ENCODE peak calls at places on chromosomes 7 and 10, in four cellular contexts. K, W, R and O are unnamed samples.

GRCh38 chr10:480928-481551 is 208.4 kb downstream of the DIP2C start:
- DNase-seq in K (no peak), W (no peak), R (no peak), O (no peak)

GRCh38 chr7:82472966-82473365 is 29.4 kb upstream of the CACNA2D1 start:
- DNase-seq in K (no peak), W (no peak), R (no peak), O (no peak)

GRCh38 chr7:156816943-156817572 is 75.9 kb downstream of the LMBR1 start:
- DNase-seq in K (no peak), W (no peak), R (no peak), O (no peak)

GRCh38 chr10:131212763-131213325 is 98.7 kb downstream of the TCERG1L start:
- DNase-seq in K (no peak), W (no peak), R (no peak), O (no peak)

GRCh38 chr7:24982917-24983316 is 2.9 kb upstream of the OSBPL3 start:
- DNase-seq in K (no peak), W (no peak), R (no peak), O (no peak)

GRCh38 chr7:24069751-24070150 is 214.2 kb upstream of the NPY start:
- DNase-seq in K (no peak), W (no peak), R (no peak), O (no peak)

GRCh38 chr10:117005454-117006055 is 568 bp upstream of the SHTN1 start:
- DNase-seq in K (no peak), W (peak), R (no peak), O (no peak)

GRCh38 chr10:61961278-61961677 is 59.8 kb downstream of the ARID5B start:
- DNase-seq in K (peak), W (no peak), R (peak), O (no peak)

GRCh38 chr10:21080246-21080645 is 183.1 kb upstream of the NEBL start:
- DNase-seq in K (no peak), W (no peak), R (no peak), O (no peak)

GRCh38 chr10:59965899-59966650 is 59.7 kb upstream of the CCDC6 start:
- DNase-seq in K (no peak), W (no peak), R (no peak), O (no peak)

GRCh38 chr7:23353172-23353571 is 54.0 kb downstream of the MALSU1 start:
- DNase-seq in K (no peak), W (no peak), R (peak), O (no peak)

GRCh38 chr10:89458289-89458688 is 43.9 kb downstream of the IFIT5 start:
- DNase-seq in K (no peak), W (no peak), R (no peak), O (no peak)

GRCh38 chr7:127713758-127714157 is 61.8 kb downstream of the SND1 start:
- DNase-seq in K (no peak), W (no peak), R (no peak), O (no peak)

GRCh38 chr10:43846187-43846680 is 197.6 kb upstream of the ZNF32 start:
- DNase-seq in K (no peak), W (no peak), R (peak), O (peak)

GRCh38 chr10:125093199-125093841 is 67.0 kb downstream of the CTBP2 start:
- DNase-seq in K (no peak), W (no peak), R (no peak), O (no peak)

GRCh38 chr7:140239653-140239935 is 62.8 kb upstream of the KDM7A start:
- DNase-seq in K (no peak), W (no peak), R (no peak), O (no peak)

GRCh38 chr7:93717217-93717900 is 142.8 kb upstream of the CALCR start:
- DNase-seq in K (no peak), W (no peak), R (no peak), O (no peak)

GRCh38 chr7:101395376-101395775 is 32.7 kb downstream of the COL26A1 start:
- DNase-seq in K (no peak), W (no peak), R (no peak), O (no peak)

GRCh38 chr10:116385311-116385710 is 42.3 kb upstream of the PNLIPRP3 start:
- DNase-seq in K (no peak), W (no peak), R (no peak), O (no peak)

GRCh38 chr10:130039141-130039540 is 71.5 kb downstream of the C10orf143 start:
- DNase-seq in K (no peak), W (no peak), R (no peak), O (no peak)

GRCh38 chr7:95476072-95476845 is 9.5 kb upstream of the ASB4 start:
- DNase-seq in K (no peak), W (no peak), R (no peak), O (no peak)

GRCh38 chr7:54810401-54810800 is 51.4 kb upstream of the SEC61G start:
- DNase-seq in K (no peak), W (no peak), R (no peak), O (no peak)

GRCh38 chr7:32679192-32679591 is 183.9 kb downstream of the AVL9 start:
- DNase-seq in K (no peak), W (no peak), R (no peak), O (no peak)

GRCh38 chr7:129670636-129671035 is 59.1 kb downstream of the NRF1 start:
- DNase-seq in K (no peak), W (peak), R (no peak), O (no peak)

GRCh38 chr7:148699024-148699771 is 495 bp downstream of the CUL1 start:
- DNase-seq in K (peak), W (peak), R (no peak), O (no peak)

DNA sequence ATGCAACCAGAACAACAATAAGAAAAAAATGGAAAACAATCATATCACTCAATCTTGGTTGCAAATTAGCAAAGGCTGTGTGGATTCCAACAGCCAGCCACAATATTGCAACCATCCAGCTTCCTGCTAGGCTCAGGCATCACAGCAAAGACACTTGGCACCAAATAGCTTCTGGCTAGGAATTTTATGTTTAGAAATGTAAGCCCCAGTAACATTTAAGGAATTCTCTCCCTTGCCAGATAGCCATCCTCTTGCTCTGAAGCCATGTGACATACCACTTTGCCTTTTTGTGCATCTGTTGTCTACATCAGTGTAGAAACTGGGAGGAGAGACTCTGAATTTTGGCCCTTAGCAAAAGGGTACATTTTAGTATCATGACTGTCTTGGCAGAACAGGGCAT is 22.2 kb downstream of the MKX start:
- DNase-seq in K (no peak), W (no peak), R (no peak), O (no peak)
- TF ChIP-seq SPI1 in K (no peak), W (no peak), R (no peak), O (no peak)

DNA sequence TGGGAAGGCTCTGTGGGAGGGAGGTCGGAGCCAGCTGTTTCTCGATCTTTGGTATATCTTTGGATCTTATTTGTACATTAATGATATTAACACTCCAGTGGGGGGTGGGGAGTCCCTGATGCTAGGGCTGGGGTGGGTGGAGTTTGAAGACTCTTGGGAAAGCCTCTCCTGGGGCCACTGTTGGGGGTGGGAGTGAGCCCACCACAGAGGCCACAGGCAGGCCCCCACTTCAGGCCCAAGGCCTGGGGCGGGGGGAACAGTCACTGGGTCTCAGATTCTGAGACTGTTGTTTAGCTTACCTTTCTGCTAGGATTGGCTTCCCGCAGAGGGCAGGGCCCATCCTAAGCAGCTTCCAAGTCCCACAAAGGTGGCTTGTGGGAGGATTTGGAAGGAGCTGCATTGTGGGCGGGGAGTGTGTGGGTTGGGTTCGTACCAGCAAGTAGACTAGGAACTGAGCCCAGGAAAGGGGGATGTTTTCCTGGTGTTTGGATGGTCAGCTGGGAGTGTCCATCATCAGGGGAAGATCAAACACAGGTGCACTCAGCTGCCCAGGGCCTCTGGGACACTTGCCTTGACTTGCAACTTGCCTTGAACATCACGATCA is 11.9 kb downstream of the YKT6 start:
- DNase-seq in K (no peak), W (no peak), R (no peak), O (no peak)
- TF ChIP-seq SPI1 in K (no peak), W (no peak), R (no peak), O (no peak)

GRCh38 chr10:73842349-73842748 is 31.0 kb upstream of the NDST2 start:
- DNase-seq in K (no peak), W (no peak), R (no peak), O (no peak)
- TF ChIP-seq SPI1 in K (no peak), W (no peak), R (no peak), O (no peak)

DNA sequence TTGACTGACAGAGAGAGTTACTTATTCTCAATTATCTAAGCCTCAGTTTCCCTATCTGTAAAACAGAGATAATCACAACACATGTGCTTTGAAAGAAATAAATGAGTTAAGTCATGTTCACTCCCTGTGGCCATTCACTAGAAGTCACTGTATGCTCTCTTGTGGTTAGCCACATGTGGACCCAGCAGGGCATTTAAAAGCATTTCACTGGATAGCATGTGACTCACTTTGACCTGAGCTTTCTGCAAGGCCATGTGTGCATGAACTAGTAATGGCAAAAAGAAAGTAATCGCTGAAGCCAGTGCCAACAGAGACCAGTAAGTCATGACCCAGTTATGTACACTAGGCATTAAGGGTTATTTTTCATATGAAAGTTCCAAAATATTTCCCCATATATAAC is 557.0 kb upstream of the IGFBP3 start:
- DNase-seq in K (no peak), W (no peak), R (no peak), O (no peak)
- TF ChIP-seq SPI1 in K (no peak), W (no peak), R (no peak), O (no peak)